ENCODE peak calls at places on chromosomes 2 and 18, in nine cellular contexts. One of them, this sample, is unnamed.

GRCh38 chr2:230828272-230828961 is 36.3 kb upstream of the ITM2C start:
- DNase-seq in GM12891: peak; percentile 46
- DNase-seq in GF-D8: no peak
- DNase-seq in skeletal muscle cell: no peak
- DNase-seq in activated CD4-positive, alpha-beta T cell treated with anti-CD3 and anti-CD28 coated beads, Interleukin-2, amount 10 ng/mL, durations not matched to agents 7 days and 5 days: peak; percentile 14
- DNase-seq in OCI-LY7: no peak
- DNase-seq in fibroblast of gingiva: no peak
- DNase-seq in fibroblast of villous mesenchyme: no peak
- DNase-seq in PC-9: no peak
- DNase-seq in this sample: no peak

GRCh38 chr2:229050063-229050635 is 220.9 kb downstream of the PID1 start:
- DNase-seq in GM12891: no peak
- DNase-seq in GF-D8: no peak
- DNase-seq in skeletal muscle cell: no peak
- DNase-seq in activated CD4-positive, alpha-beta T cell treated with anti-CD3 and anti-CD28 coated beads, Interleukin-2, amount 10 ng/mL, durations not matched to agents 7 days and 5 days: no peak
- DNase-seq in OCI-LY7: no peak
- DNase-seq in fibroblast of gingiva: no peak
- DNase-seq in fibroblast of villous mesenchyme: no peak
- DNase-seq in PC-9: no peak
- DNase-seq in this sample: no peak

GRCh38 chr2:37720533-37721218 is 49.2 kb upstream of the CDC42EP3 start:
- DNase-seq in GM12891: no peak
- DNase-seq in GF-D8: no peak
- DNase-seq in skeletal muscle cell: peak; percentile 73
- DNase-seq in activated CD4-positive, alpha-beta T cell treated with anti-CD3 and anti-CD28 coated beads, Interleukin-2, amount 10 ng/mL, durations not matched to agents 7 days and 5 days: no peak
- DNase-seq in OCI-LY7: peak; percentile 13
- DNase-seq in fibroblast of gingiva: peak; percentile 98
- DNase-seq in fibroblast of villous mesenchyme: no peak
- DNase-seq in PC-9: no peak
- DNase-seq in this sample: no peak

GRCh38 chr2:100451734-100452133 is 18.5 kb upstream of the NMS start:
- DNase-seq in GM12891: no peak
- DNase-seq in GF-D8: no peak
- DNase-seq in skeletal muscle cell: no peak
- DNase-seq in activated CD4-positive, alpha-beta T cell treated with anti-CD3 and anti-CD28 coated beads, Interleukin-2, amount 10 ng/mL, durations not matched to agents 7 days and 5 days: no peak
- DNase-seq in OCI-LY7: no peak
- DNase-seq in fibroblast of gingiva: no peak
- DNase-seq in fibroblast of villous mesenchyme: no peak
- DNase-seq in PC-9: no peak
- DNase-seq in this sample: no peak

GRCh38 chr2:232477751-232478510 is 9.7 kb downstream of the ECEL1 start:
- DNase-seq in GM12891: no peak
- DNase-seq in GF-D8: no peak
- DNase-seq in skeletal muscle cell: no peak
- DNase-seq in activated CD4-positive, alpha-beta T cell treated with anti-CD3 and anti-CD28 coated beads, Interleukin-2, amount 10 ng/mL, durations not matched to agents 7 days and 5 days: no peak
- DNase-seq in OCI-LY7: no peak
- DNase-seq in fibroblast of gingiva: no peak
- DNase-seq in fibroblast of villous mesenchyme: no peak
- DNase-seq in PC-9: no peak
- DNase-seq in this sample: no peak

GRCh38 chr2:177551989-177552413 is 159.4 kb downstream of the AGPS start:
- DNase-seq in GM12891: no peak
- DNase-seq in GF-D8: no peak
- DNase-seq in skeletal muscle cell: no peak
- DNase-seq in activated CD4-positive, alpha-beta T cell treated with anti-CD3 and anti-CD28 coated beads, Interleukin-2, amount 10 ng/mL, durations not matched to agents 7 days and 5 days: no peak
- DNase-seq in OCI-LY7: peak; percentile 5
- DNase-seq in fibroblast of gingiva: no peak
- DNase-seq in fibroblast of villous mesenchyme: no peak
- DNase-seq in PC-9: peak; percentile 7
- DNase-seq in this sample: no peak

GRCh38 chr18:61898576-61899205 is 5.9 kb upstream of the RNF152 start:
- DNase-seq in GM12891: no peak
- DNase-seq in GF-D8: no peak
- DNase-seq in skeletal muscle cell: no peak
- DNase-seq in activated CD4-positive, alpha-beta T cell treated with anti-CD3 and anti-CD28 coated beads, Interleukin-2, amount 10 ng/mL, durations not matched to agents 7 days and 5 days: no peak
- DNase-seq in OCI-LY7: no peak
- DNase-seq in fibroblast of gingiva: no peak
- DNase-seq in fibroblast of villous mesenchyme: peak; percentile 5
- DNase-seq in PC-9: no peak
- DNase-seq in this sample: no peak

GRCh38 chr2:71697106-71698010 is 244.0 kb downstream of the DYSF start:
- DNase-seq in GM12891: no peak
- DNase-seq in GF-D8: no peak
- DNase-seq in skeletal muscle cell: no peak
- DNase-seq in activated CD4-positive, alpha-beta T cell treated with anti-CD3 and anti-CD28 coated beads, Interleukin-2, amount 10 ng/mL, durations not matched to agents 7 days and 5 days: no peak
- DNase-seq in OCI-LY7: no peak
- DNase-seq in fibroblast of gingiva: no peak
- DNase-seq in fibroblast of villous mesenchyme: no peak
- DNase-seq in PC-9: no peak
- DNase-seq in this sample: no peak

GRCh38 chr2:121387591-121388325 is 102.8 kb upstream of the TFCP2L1 start:
- DNase-seq in GM12891: no peak
- DNase-seq in GF-D8: no peak
- DNase-seq in skeletal muscle cell: no peak
- DNase-seq in activated CD4-positive, alpha-beta T cell treated with anti-CD3 and anti-CD28 coated beads, Interleukin-2, amount 10 ng/mL, durations not matched to agents 7 days and 5 days: no peak
- DNase-seq in OCI-LY7: no peak
- DNase-seq in fibroblast of gingiva: no peak
- DNase-seq in fibroblast of villous mesenchyme: no peak
- DNase-seq in PC-9: no peak
- DNase-seq in this sample: no peak

GRCh38 chr2:16382451-16382850 is 283.2 kb downstream of the CYRIA start:
- DNase-seq in GM12891: no peak
- DNase-seq in GF-D8: no peak
- DNase-seq in skeletal muscle cell: no peak
- DNase-seq in activated CD4-positive, alpha-beta T cell treated with anti-CD3 and anti-CD28 coated beads, Interleukin-2, amount 10 ng/mL, durations not matched to agents 7 days and 5 days: no peak
- DNase-seq in OCI-LY7: no peak
- DNase-seq in fibroblast of gingiva: no peak
- DNase-seq in fibroblast of villous mesenchyme: no peak
- DNase-seq in PC-9: no peak
- DNase-seq in this sample: no peak

GRCh38 chr2:24886114-24886501 is 33.9 kb downstream of the ADCY3 start:
- DNase-seq in GM12891: no peak
- DNase-seq in GF-D8: no peak
- DNase-seq in skeletal muscle cell: no peak
- DNase-seq in activated CD4-positive, alpha-beta T cell treated with anti-CD3 and anti-CD28 coated beads, Interleukin-2, amount 10 ng/mL, durations not matched to agents 7 days and 5 days: no peak
- DNase-seq in OCI-LY7: no peak
- DNase-seq in fibroblast of gingiva: no peak
- DNase-seq in fibroblast of villous mesenchyme: no peak
- DNase-seq in PC-9: no peak
- DNase-seq in this sample: no peak

GRCh38 chr2:46388873-46389272 is 90.5 kb upstream of the TMEM247 start:
- DNase-seq in GM12891: no peak
- DNase-seq in GF-D8: no peak
- DNase-seq in skeletal muscle cell: no peak
- DNase-seq in activated CD4-positive, alpha-beta T cell treated with anti-CD3 and anti-CD28 coated beads, Interleukin-2, amount 10 ng/mL, durations not matched to agents 7 days and 5 days: no peak
- DNase-seq in OCI-LY7: no peak
- DNase-seq in fibroblast of gingiva: no peak
- DNase-seq in fibroblast of villous mesenchyme: no peak
- DNase-seq in PC-9: no peak
- DNase-seq in this sample: no peak

GRCh38 chr2:38191516-38191915 is 115.6 kb upstream of the CYP1B1 start:
- DNase-seq in GM12891: no peak
- DNase-seq in GF-D8: no peak
- DNase-seq in skeletal muscle cell: no peak
- DNase-seq in activated CD4-positive, alpha-beta T cell treated with anti-CD3 and anti-CD28 coated beads, Interleukin-2, amount 10 ng/mL, durations not matched to agents 7 days and 5 days: no peak
- DNase-seq in OCI-LY7: no peak
- DNase-seq in fibroblast of gingiva: peak; percentile 20
- DNase-seq in fibroblast of villous mesenchyme: peak; percentile 34
- DNase-seq in PC-9: no peak
- DNase-seq in this sample: no peak

GRCh38 chr2:11364565-11364887 is 20.1 kb upstream of the ROCK2 start:
- DNase-seq in GM12891: no peak
- DNase-seq in GF-D8: no peak
- DNase-seq in skeletal muscle cell: no peak
- DNase-seq in activated CD4-positive, alpha-beta T cell treated with anti-CD3 and anti-CD28 coated beads, Interleukin-2, amount 10 ng/mL, durations not matched to agents 7 days and 5 days: no peak
- DNase-seq in OCI-LY7: no peak
- DNase-seq in fibroblast of gingiva: no peak
- DNase-seq in fibroblast of villous mesenchyme: no peak
- DNase-seq in PC-9: no peak
- DNase-seq in this sample: no peak

GRCh38 chr2:27798948-27799645 is 27.6 kb downstream of the MRPL33 start:
- DNase-seq in GM12891: no peak
- DNase-seq in GF-D8: no peak
- DNase-seq in skeletal muscle cell: peak; percentile 100
- DNase-seq in activated CD4-positive, alpha-beta T cell treated with anti-CD3 and anti-CD28 coated beads, Interleukin-2, amount 10 ng/mL, durations not matched to agents 7 days and 5 days: no peak
- DNase-seq in OCI-LY7: no peak
- DNase-seq in fibroblast of gingiva: peak; percentile 100
- DNase-seq in fibroblast of villous mesenchyme: peak; percentile 99
- DNase-seq in PC-9: peak; percentile 89
- DNase-seq in this sample: no peak

GRCh38 chr18:59123588-59124369 is 15.9 kb upstream of the SEC11C start:
- DNase-seq in GM12891: no peak
- DNase-seq in GF-D8: no peak
- DNase-seq in skeletal muscle cell: peak; percentile 93
- DNase-seq in activated CD4-positive, alpha-beta T cell treated with anti-CD3 and anti-CD28 coated beads, Interleukin-2, amount 10 ng/mL, durations not matched to agents 7 days and 5 days: no peak
- DNase-seq in OCI-LY7: no peak
- DNase-seq in fibroblast of gingiva: peak; percentile 27
- DNase-seq in fibroblast of villous mesenchyme: peak; percentile 47
- DNase-seq in PC-9: no peak
- DNase-seq in this sample: no peak

GRCh38 chr2:58448845-58449244 is 207.7 kb upstream of the FANCL start:
- DNase-seq in GM12891: no peak
- DNase-seq in GF-D8: no peak
- DNase-seq in skeletal muscle cell: no peak
- DNase-seq in activated CD4-positive, alpha-beta T cell treated with anti-CD3 and anti-CD28 coated beads, Interleukin-2, amount 10 ng/mL, durations not matched to agents 7 days and 5 days: no peak
- DNase-seq in OCI-LY7: no peak
- DNase-seq in fibroblast of gingiva: no peak
- DNase-seq in fibroblast of villous mesenchyme: no peak
- DNase-seq in PC-9: no peak
- DNase-seq in this sample: no peak

GRCh38 chr18:79522451-79523220 is 126.9 kb downstream of the NFATC1 start:
- DNase-seq in GM12891: no peak
- DNase-seq in GF-D8: no peak
- DNase-seq in skeletal muscle cell: no peak
- DNase-seq in activated CD4-positive, alpha-beta T cell treated with anti-CD3 and anti-CD28 coated beads, Interleukin-2, amount 10 ng/mL, durations not matched to agents 7 days and 5 days: peak; percentile 69
- DNase-seq in OCI-LY7: peak; percentile 58
- DNase-seq in fibroblast of gingiva: no peak
- DNase-seq in fibroblast of villous mesenchyme: no peak
- DNase-seq in PC-9: no peak
- DNase-seq in this sample: no peak

This sample was measured in GDM1.